ENCODE peak calls at places on chromosomes 1 and 21, in nine cellular contexts. One of them, this sample, is unnamed.

GRCh38 chr1:213986020-213986924 is 1.5 kb upstream of the PROX1 start:
- DNase-seq in stomach: no peak
- DNase-seq in HepG2: no peak
- DNase-seq in tibial nerve: no peak
- DNase-seq in suprapubic skin: no peak
- DNase-seq in transverse colon: no peak
- DNase-seq in SK-N-SH: no peak
- DNase-seq in K562: no peak
- DNase-seq in sigmoid colon: no peak
- DNase-seq in this sample: no peak

GRCh38 chr1:30664103-30664755 is 59.2 kb downstream of the MATN1 start:
- DNase-seq in stomach: no peak
- DNase-seq in HepG2: no peak
- DNase-seq in tibial nerve: no peak
- DNase-seq in suprapubic skin: no peak
- DNase-seq in transverse colon: no peak
- DNase-seq in SK-N-SH: no peak
- DNase-seq in K562: no peak
- DNase-seq in sigmoid colon: no peak
- DNase-seq in this sample: no peak

GRCh38 chr21:37914211-37914900 is 1.9 kb downstream of the KCNJ6 start:
- DNase-seq in stomach: no peak
- DNase-seq in HepG2: no peak
- DNase-seq in tibial nerve: no peak
- DNase-seq in suprapubic skin: no peak
- DNase-seq in transverse colon: no peak
- DNase-seq in SK-N-SH: peak; percentile 11
- DNase-seq in K562: peak; percentile 32
- DNase-seq in sigmoid colon: no peak
- DNase-seq in this sample: no peak

GRCh38 chr1:192544983-192545393 is 30.6 kb upstream of the RGS1 start:
- DNase-seq in stomach: no peak
- DNase-seq in HepG2: no peak
- DNase-seq in tibial nerve: no peak
- DNase-seq in suprapubic skin: no peak
- DNase-seq in transverse colon: no peak
- DNase-seq in SK-N-SH: no peak
- DNase-seq in K562: no peak
- DNase-seq in sigmoid colon: no peak
- DNase-seq in this sample: no peak

GRCh38 chr1:32240140-32240951 is 6.7 kb upstream of the FAM167B start:
- DNase-seq in stomach: peak; percentile 88
- DNase-seq in HepG2: no peak
- DNase-seq in tibial nerve: peak; percentile 22
- DNase-seq in suprapubic skin: peak; percentile 86
- DNase-seq in transverse colon: peak; percentile 87
- DNase-seq in SK-N-SH: peak; percentile 89
- DNase-seq in K562: no peak
- DNase-seq in sigmoid colon: peak; percentile 91
- DNase-seq in this sample: peak; percentile 86

GRCh38 chr1:54570161-54570560 is 22.1 kb downstream of the ACOT11 start:
- DNase-seq in stomach: no peak
- DNase-seq in HepG2: no peak
- DNase-seq in tibial nerve: no peak
- DNase-seq in suprapubic skin: no peak
- DNase-seq in transverse colon: no peak
- DNase-seq in SK-N-SH: peak; percentile 75
- DNase-seq in K562: no peak
- DNase-seq in sigmoid colon: peak; percentile 21
- DNase-seq in this sample: no peak

GRCh38 chr1:6279721-6280383 is 19.0 kb upstream of the GPR153 start:
- DNase-seq in stomach: no peak
- DNase-seq in HepG2: no peak
- DNase-seq in tibial nerve: no peak
- DNase-seq in suprapubic skin: no peak
- DNase-seq in transverse colon: no peak
- DNase-seq in SK-N-SH: no peak
- DNase-seq in K562: no peak
- DNase-seq in sigmoid colon: no peak
- DNase-seq in this sample: peak; percentile 23

GRCh38 chr1:77354996-77355395 is 73.2 kb downstream of the AK5 start:
- DNase-seq in stomach: no peak
- DNase-seq in HepG2: no peak
- DNase-seq in tibial nerve: no peak
- DNase-seq in suprapubic skin: no peak
- DNase-seq in transverse colon: no peak
- DNase-seq in SK-N-SH: no peak
- DNase-seq in K562: no peak
- DNase-seq in sigmoid colon: no peak
- DNase-seq in this sample: no peak

GRCh38 chr1:45952072-45952471 is 148.7 kb downstream of the MAST2 start:
- DNase-seq in stomach: no peak
- DNase-seq in HepG2: no peak
- DNase-seq in tibial nerve: no peak
- DNase-seq in suprapubic skin: no peak
- DNase-seq in transverse colon: no peak
- DNase-seq in SK-N-SH: no peak
- DNase-seq in K562: no peak
- DNase-seq in sigmoid colon: no peak
- DNase-seq in this sample: no peak

GRCh38 chr1:168636200-168636599 is 59.8 kb downstream of the XCL1 start:
- DNase-seq in stomach: no peak
- DNase-seq in HepG2: no peak
- DNase-seq in tibial nerve: no peak
- DNase-seq in suprapubic skin: no peak
- DNase-seq in transverse colon: no peak
- DNase-seq in SK-N-SH: no peak
- DNase-seq in K562: no peak
- DNase-seq in sigmoid colon: no peak
- DNase-seq in this sample: no peak

GRCh38 chr1:93448292-93448982 is 519 bp downstream of the FNBP1L start:
- DNase-seq in stomach: peak; percentile 56
- DNase-seq in HepG2: peak; percentile 26
- DNase-seq in tibial nerve: no peak
- DNase-seq in suprapubic skin: no peak
- DNase-seq in transverse colon: peak; percentile 68
- DNase-seq in SK-N-SH: peak; percentile 89
- DNase-seq in K562: peak; percentile 62
- DNase-seq in sigmoid colon: peak; percentile 80
- DNase-seq in this sample: peak; percentile 69

GRCh38 chr1:11924334-11925195 is 1.7 kb downstream of the KIAA2013 start:
- DNase-seq in stomach: no peak
- DNase-seq in HepG2: no peak
- DNase-seq in tibial nerve: no peak
- DNase-seq in suprapubic skin: no peak
- DNase-seq in transverse colon: peak; percentile 42
- DNase-seq in SK-N-SH: no peak
- DNase-seq in K562: no peak
- DNase-seq in sigmoid colon: no peak
- DNase-seq in this sample: no peak

GRCh38 chr1:53411541-53412152 is 47.6 kb upstream of the DMRTB1 start:
- DNase-seq in stomach: no peak
- DNase-seq in HepG2: no peak
- DNase-seq in tibial nerve: no peak
- DNase-seq in suprapubic skin: no peak
- DNase-seq in transverse colon: no peak
- DNase-seq in SK-N-SH: no peak
- DNase-seq in K562: no peak
- DNase-seq in sigmoid colon: peak; percentile 32
- DNase-seq in this sample: no peak

GRCh38 chr1:38576241-38576640 is 283.3 kb downstream of the RRAGC start:
- DNase-seq in stomach: no peak
- DNase-seq in HepG2: no peak
- DNase-seq in tibial nerve: no peak
- DNase-seq in suprapubic skin: peak; percentile 55
- DNase-seq in transverse colon: no peak
- DNase-seq in SK-N-SH: no peak
- DNase-seq in K562: no peak
- DNase-seq in sigmoid colon: peak; percentile 50
- DNase-seq in this sample: no peak

GRCh38 chr1:228343211-228343661 is 63.4 kb downstream of the TRIM11 start:
- DNase-seq in stomach: no peak
- DNase-seq in HepG2: no peak
- DNase-seq in tibial nerve: no peak
- DNase-seq in suprapubic skin: no peak
- DNase-seq in transverse colon: peak; percentile 3
- DNase-seq in SK-N-SH: no peak
- DNase-seq in K562: no peak
- DNase-seq in sigmoid colon: peak; percentile 56
- DNase-seq in this sample: peak; percentile 12

GRCh38 chr1:158248122-158248521 is 6.1 kb upstream of the CD1A start:
- DNase-seq in stomach: no peak
- DNase-seq in HepG2: no peak
- DNase-seq in tibial nerve: peak; percentile 52
- DNase-seq in suprapubic skin: no peak
- DNase-seq in transverse colon: peak; percentile 39
- DNase-seq in SK-N-SH: no peak
- DNase-seq in K562: no peak
- DNase-seq in sigmoid colon: no peak
- DNase-seq in this sample: no peak

GRCh38 chr1:26220199-26220912 is 13.6 kb upstream of the CEP85 start:
- DNase-seq in stomach: no peak
- DNase-seq in HepG2: no peak
- DNase-seq in tibial nerve: no peak
- DNase-seq in suprapubic skin: no peak
- DNase-seq in transverse colon: no peak
- DNase-seq in SK-N-SH: no peak
- DNase-seq in K562: no peak
- DNase-seq in sigmoid colon: peak; percentile 22
- DNase-seq in this sample: no peak

GRCh38 chr1:23896491-23896890 is 16.7 kb downstream of the CNR2 start:
- DNase-seq in stomach: no peak
- DNase-seq in HepG2: no peak
- DNase-seq in tibial nerve: no peak
- DNase-seq in suprapubic skin: no peak
- DNase-seq in transverse colon: no peak
- DNase-seq in SK-N-SH: no peak
- DNase-seq in K562: no peak
- DNase-seq in sigmoid colon: no peak
- DNase-seq in this sample: no peak

GRCh38 chr1:46445773-46446256 is 43.8 kb upstream of the DMBX1 start:
- DNase-seq in stomach: no peak
- DNase-seq in HepG2: no peak
- DNase-seq in tibial nerve: no peak
- DNase-seq in suprapubic skin: no peak
- DNase-seq in transverse colon: no peak
- DNase-seq in SK-N-SH: no peak
- DNase-seq in K562: no peak
- DNase-seq in sigmoid colon: no peak
- DNase-seq in this sample: no peak

GRCh38 chr1:113928129-113928949 is 785 bp upstream of the HIPK1 start:
- DNase-seq in stomach: no peak
- DNase-seq in HepG2: peak; percentile 28
- DNase-seq in tibial nerve: no peak
- DNase-seq in suprapubic skin: no peak
- DNase-seq in transverse colon: no peak
- DNase-seq in SK-N-SH: no peak
- DNase-seq in K562: no peak
- DNase-seq in sigmoid colon: no peak
- DNase-seq in this sample: no peak
- TF ChIP-seq EP300 in stomach: no peak
- TF ChIP-seq EP300 in HepG2: no peak
- TF ChIP-seq EP300 in tibial nerve: no peak
- TF ChIP-seq EP300 in suprapubic skin: no peak
- TF ChIP-seq EP300 in transverse colon: no peak
- TF ChIP-seq EP300 in SK-N-SH: no peak
- TF ChIP-seq EP300 in K562: no peak
- TF ChIP-seq EP300 in sigmoid colon: no peak
- TF ChIP-seq EP300 in this sample: no peak

DNA sequence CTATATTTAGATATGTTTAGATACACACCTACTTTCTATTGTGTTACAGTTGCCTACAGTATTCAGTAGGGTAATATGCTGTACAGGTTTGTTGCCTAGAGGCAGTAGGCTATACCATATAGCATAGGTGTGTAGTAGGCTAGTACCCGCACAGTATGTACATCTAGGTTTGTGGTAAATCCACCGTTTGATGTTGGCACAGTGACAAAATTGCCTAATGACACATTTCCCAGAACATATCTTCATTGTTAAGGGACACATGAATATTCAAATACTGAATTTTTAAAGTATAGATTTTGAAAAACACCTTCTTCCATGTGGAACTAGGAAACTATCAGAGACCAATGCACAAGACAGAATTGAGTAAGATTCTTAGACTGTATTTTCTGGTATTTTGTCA is 22.6 kb upstream of the PDC start:
- DNase-seq in stomach: no peak
- DNase-seq in HepG2: no peak
- DNase-seq in tibial nerve: no peak
- DNase-seq in suprapubic skin: no peak
- DNase-seq in transverse colon: no peak
- DNase-seq in SK-N-SH: no peak
- DNase-seq in K562: no peak
- DNase-seq in sigmoid colon: no peak
- DNase-seq in this sample: no peak
- H3K27ac ChIP-seq in stomach: no peak overlapping the region
- H3K27ac ChIP-seq in HepG2: no peak overlapping the region
- H3K27ac ChIP-seq in tibial nerve: no peak overlapping the region
- H3K27ac ChIP-seq in suprapubic skin: no peak overlapping the region
- H3K27ac ChIP-seq in transverse colon: no peak overlapping the region
- H3K27ac ChIP-seq in SK-N-SH: no peak overlapping the region
- H3K27ac ChIP-seq in K562: no peak overlapping the region
- H3K27ac ChIP-seq in sigmoid colon: no peak overlapping the region
- H3K27ac ChIP-seq in this sample: no peak overlapping the region

GRCh38 chr21:30102881-30103280 is 63.7 kb downstream of the CLDN17 start:
- DNase-seq in stomach: no peak
- DNase-seq in HepG2: no peak
- DNase-seq in tibial nerve: no peak
- DNase-seq in suprapubic skin: no peak
- DNase-seq in transverse colon: no peak
- DNase-seq in SK-N-SH: no peak
- DNase-seq in K562: no peak
- DNase-seq in sigmoid colon: no peak
- DNase-seq in this sample: no peak
- H3K36me3 ChIP-seq in stomach: no peaks in the 10 kb centered on the region
- H3K36me3 ChIP-seq in HepG2: no peaks in the 10 kb centered on the region
- H3K36me3 ChIP-seq in tibial nerve: no peaks in the 10 kb centered on the region
- H3K36me3 ChIP-seq in suprapubic skin: no peaks in the 10 kb centered on the region
- H3K36me3 ChIP-seq in transverse colon: no peaks in the 10 kb centered on the region
- H3K36me3 ChIP-seq in SK-N-SH: no peaks in the 10 kb centered on the region
- H3K36me3 ChIP-seq in K562: no peaks in the 10 kb centered on the region
- H3K36me3 ChIP-seq in sigmoid colon: no peaks in the 10 kb centered on the region
- H3K36me3 ChIP-seq in this sample: no peaks in the 10 kb centered on the region

DNA sequence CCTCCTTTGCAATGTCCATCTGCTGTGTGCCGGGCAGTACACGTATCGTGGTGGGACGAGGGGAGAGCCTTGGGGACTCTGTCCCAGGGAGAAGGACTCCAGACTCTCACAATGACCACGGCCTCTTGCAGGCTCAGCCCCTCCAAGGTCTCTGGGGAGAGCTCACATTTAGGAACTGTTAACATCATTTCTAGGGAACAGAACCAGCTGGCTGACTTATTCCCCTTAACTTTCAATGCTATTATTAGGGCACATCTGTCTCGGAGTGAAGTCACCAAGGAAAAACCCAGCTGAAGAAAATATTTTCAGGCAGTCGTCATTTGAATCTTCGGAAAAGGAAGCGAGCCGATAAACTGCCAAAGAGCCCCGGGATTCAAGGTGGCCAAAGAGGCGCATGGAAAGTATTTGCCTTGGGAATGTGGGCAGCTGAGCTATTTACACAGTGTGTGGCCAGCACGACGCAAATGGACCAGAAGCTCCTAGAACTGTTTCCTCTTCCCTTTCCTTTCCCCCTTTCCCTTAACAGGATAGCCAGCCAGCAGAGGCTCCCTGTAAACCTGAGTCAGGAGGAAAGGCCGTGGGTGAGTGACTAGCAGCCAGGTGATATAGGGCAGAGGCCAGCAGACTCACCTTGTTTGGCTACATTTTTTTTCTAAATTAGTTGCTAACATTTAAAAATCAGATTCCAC is 74.5 kb downstream of the ITPKB start:
- DNase-seq in stomach: peak; percentile 74
- DNase-seq in HepG2: no peak
- DNase-seq in tibial nerve: peak; percentile 71
- DNase-seq in suprapubic skin: no peak
- DNase-seq in transverse colon: peak; percentile 30
- DNase-seq in SK-N-SH: no peak
- DNase-seq in K562: no peak
- DNase-seq in sigmoid colon: peak; percentile 91
- DNase-seq in this sample: no peak
- TF ChIP-seq EP300 in stomach: no peak
- TF ChIP-seq EP300 in HepG2: no peak
- TF ChIP-seq EP300 in tibial nerve: peak; percentile 45
- TF ChIP-seq EP300 in suprapubic skin: peak; percentile 12
- TF ChIP-seq EP300 in transverse colon: no peak
- TF ChIP-seq EP300 in SK-N-SH: no peak
- TF ChIP-seq EP300 in K562: no peak
- TF ChIP-seq EP300 in sigmoid colon: peak; percentile 18
- TF ChIP-seq EP300 in this sample: peak; percentile 23

This sample was measured in ovary.